ENCODE peak calls at places on chromosome 6, in six cellular contexts. I is GM23338; B is GM12864; Y is HFFc6; U is CD8-positive, alpha-beta T cell; A is HepG2. G is an unnamed sample.

GRCh38 chr6:137283940-137284910 is 65.0 kb upstream of the IFNGR1 start:
- DNase-seq in I (no peak), A (peak), U (no peak), B (peak), Y (no peak), G (no peak)

GRCh38 chr6:87151471-87151785 is 3.9 kb upstream of the ZNF292 start:
- DNase-seq in I (no peak), A (no peak), B (no peak), Y (no peak), U (no peak), G (no peak)

GRCh38 chr6:113450061-113450465 is 407.1 kb upstream of the MARCKS start:
- DNase-seq in U (no peak), Y (no peak), B (no peak), I (no peak), A (peak), G (no peak)

GRCh38 chr6:32369678-32370077 is 2.0 kb downstream of the TSBP1 start:
- DNase-seq in A (no peak), Y (peak), I (no peak), B (no peak), U (no peak), G (no peak)

GRCh38 chr6:167549187-167549586 is 224.3 kb downstream of the TTLL2 start:
- DNase-seq in A (no peak), I (no peak), B (no peak), Y (no peak), U (no peak), G (no peak)

GRCh38 chr6:38233161-38233791 is 406.5 kb downstream of the BTBD9 start:
- DNase-seq in U (no peak), I (no peak), Y (peak), A (no peak), B (no peak), G (no peak)

GRCh38 chr6:111788779-111789276 is 84.4 kb downstream of the FYN start:
- DNase-seq in U (no peak), I (no peak), A (peak), B (no peak), Y (no peak), G (no peak)

GRCh38 chr6:5471044-5471443 is 209.7 kb downstream of the FARS2 start:
- DNase-seq in U (peak), A (peak), B (peak), Y (peak), I (peak), G (no peak)

GRCh38 chr6:87237804-87238203 is 82.4 kb downstream of the ZNF292 start:
- DNase-seq in Y (peak), B (no peak), U (no peak), A (peak), I (peak), G (no peak)

DNA sequence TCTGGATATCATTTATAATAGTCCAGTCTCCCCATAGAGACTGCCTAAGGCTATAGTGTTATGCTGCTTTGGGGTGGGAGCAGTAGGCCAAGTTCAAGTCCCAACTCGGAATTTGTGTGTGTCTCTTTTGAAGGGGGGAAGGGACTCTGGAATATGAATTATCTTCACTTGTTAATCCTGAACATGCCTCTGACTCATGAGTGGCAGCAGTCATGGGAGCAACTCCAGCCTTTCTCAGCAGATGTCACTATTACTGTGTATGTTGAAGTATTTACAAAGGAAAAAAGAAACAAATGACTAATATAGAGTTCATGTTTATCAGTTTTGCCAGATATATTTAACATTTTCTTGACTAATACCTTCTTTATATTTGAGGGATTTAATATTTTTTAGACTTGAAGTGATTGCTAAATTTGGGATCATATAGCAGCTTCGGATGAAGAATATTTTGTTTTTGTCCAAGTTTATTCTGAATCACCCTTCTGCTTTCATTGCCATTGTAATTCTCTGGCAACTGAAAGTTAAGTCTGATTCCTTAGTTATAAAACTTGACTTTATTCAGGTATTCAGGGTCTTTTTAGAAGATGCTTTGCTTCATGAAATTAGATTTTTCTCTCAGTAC is 23.4 kb downstream of the FAM217A start:
- DNase-seq in Y (peak), U (no peak), B (no peak), A (peak), I (no peak), G (no peak)
- TF ChIP-seq CTCF in Y (peak), U (no peak), B (no peak), A (peak), I (no peak), G (peak)

GRCh38 chr6:44110966-44111365 is 16.3 kb downstream of the MRPL14 start:
- DNase-seq in B (no peak), A (no peak), U (no peak), I (no peak), Y (no peak), G (no peak)

GRCh38 chr6:44115866-44116265 is 11.4 kb downstream of the MRPL14 start:
- DNase-seq in I (no peak), Y (peak), A (no peak), B (no peak), U (no peak), G (no peak)

GRCh38 chr6:44110005-44110681 is 17.1 kb downstream of the MRPL14 start:
- DNase-seq in B (no peak), A (no peak), I (no peak), U (no peak), Y (no peak), G (no peak)

GRCh38 chr6:44111434-44112417 is 15.5 kb downstream of the MRPL14 start:
- DNase-seq in U (no peak), B (no peak), Y (no peak), A (peak), I (no peak), G (no peak)

DNA sequence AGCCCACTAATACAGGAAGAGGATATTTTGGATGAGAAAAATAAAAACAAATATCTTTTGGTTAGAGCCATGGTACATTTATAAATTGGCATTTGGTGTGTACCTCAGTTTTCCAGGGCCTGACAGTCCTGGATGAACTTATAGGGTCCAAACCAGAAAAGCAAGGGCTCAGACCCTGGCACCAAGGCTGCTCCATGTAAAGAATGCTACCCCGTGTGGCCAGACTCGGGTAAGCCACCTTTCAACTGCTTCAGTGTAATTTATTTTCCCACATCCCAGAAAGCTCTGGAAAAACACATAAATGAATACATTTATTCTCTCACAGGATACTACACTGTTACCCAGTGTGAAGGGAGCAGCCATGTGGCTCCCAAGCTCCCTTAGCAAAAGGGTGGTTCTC is 13.9 kb downstream of the MRPL14 start:
- DNase-seq in Y (no peak), B (no peak), I (peak), U (no peak), A (no peak), G (no peak)
- TF ChIP-seq CTCF in Y (peak), B (peak), I (peak), U (no peak), A (peak), G (peak)

GRCh38 chr6:146545608-146546007 is 2.0 kb downstream of the RAB32 start:
- DNase-seq in U (no peak), Y (peak), A (no peak), B (no peak), I (no peak), G (no peak)

GRCh38 chr6:146542881-146543210 is 787 bp upstream of the RAB32 start:
- DNase-seq in U (no peak), A (no peak), I (no peak), Y (no peak), B (no peak), G (no peak)

GRCh38 chr6:146544783-146545182 is 1.1 kb downstream of the RAB32 start:
- DNase-seq in A (no peak), U (no peak), B (no peak), Y (no peak), I (no peak), G (no peak)

GRCh38 chr6:146543940-146544661 is 468 bp downstream of the RAB32 start:
- DNase-seq in B (no peak), I (peak), U (no peak), Y (peak), A (peak), G (peak)

DNA sequence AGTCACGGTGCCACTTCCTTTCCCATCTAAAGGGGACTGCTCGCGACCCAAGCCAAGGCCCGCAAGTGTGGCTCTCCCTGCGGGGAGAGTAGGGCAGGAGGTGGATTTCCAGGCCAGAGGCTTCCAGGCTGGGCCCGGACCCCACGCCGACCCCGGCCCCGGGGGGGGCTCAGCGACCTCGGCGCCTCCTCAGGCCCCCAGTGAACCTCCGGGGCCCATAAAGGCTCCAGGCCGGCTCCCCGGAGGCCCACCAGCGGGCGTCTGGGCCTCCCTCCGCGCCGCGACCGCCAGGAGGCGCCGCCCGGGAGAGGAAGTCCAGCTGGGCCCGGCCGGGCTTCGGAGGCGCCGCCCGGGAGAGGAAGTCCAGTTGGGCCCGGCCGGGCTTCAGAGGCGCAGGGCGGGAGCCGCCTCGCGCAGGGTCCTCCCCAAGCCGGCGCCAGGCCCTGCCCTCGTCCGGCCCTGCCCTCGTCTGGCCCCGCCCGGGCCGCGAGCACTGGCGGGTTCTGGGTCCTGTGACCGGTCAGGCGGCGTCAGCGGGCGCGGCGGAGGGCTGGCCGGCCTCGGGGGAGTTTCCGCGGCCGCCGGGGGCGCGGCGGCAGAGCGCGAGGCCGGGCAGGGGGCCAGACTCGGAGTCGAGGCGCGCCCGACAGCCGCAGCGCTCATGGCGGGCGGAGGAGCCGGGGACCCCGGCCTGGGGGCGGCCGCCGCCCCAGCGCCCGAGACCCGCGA is at the start of gene RAB32:
- DNase-seq in U (no peak), B (no peak), Y (peak), A (peak), I (peak), G (peak)
- TF ChIP-seq CTCF in U (no peak), B (no peak), Y (peak), A (peak), I (peak), G (peak)

DNA sequence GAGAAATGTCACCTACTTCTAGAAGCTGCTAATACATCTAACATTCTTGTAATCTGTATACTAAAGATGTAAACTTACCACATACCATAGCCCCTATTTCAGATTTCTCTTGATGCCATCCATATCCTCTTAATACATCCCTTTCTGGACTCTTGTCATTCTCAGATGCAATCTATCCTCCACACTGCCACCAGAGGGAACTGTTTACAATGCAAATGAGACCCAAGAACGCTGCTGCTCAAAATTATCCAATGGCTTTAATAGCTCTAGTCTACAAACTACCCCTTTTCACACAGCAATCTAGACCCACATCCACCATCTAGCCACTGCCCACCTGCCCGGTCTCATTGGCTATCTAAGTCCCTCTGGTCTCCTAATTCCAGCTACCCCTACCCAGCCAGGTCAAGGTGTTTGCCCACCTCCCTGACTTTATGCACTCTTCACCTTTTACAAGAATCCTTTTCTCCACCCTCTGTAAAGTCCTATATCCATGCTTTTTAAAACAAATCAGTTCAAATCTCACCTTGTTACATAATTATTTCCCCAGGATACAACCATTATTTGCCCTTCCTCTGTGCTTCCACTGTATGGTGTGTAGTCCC is 14.8 kb downstream of the FAXC start:
- DNase-seq in Y (peak), U (no peak), B (peak), A (peak), I (peak), G (no peak)
- TF ChIP-seq CTCF in Y (peak), U (peak), B (peak), A (peak), I (peak), G (peak)

GRCh38 chr6:34226731-34227586 is 9.7 kb upstream of the HMGA1 start:
- DNase-seq in I (peak), B (no peak), A (peak), U (no peak), Y (no peak), G (no peak)
- TF ChIP-seq CTCF in I (peak), B (peak), A (peak), U (no peak), Y (peak), G (no peak)

GRCh38 chr6:55621244-55621643 is 42.3 kb upstream of the HMGCLL1 start:
- DNase-seq in Y (no peak), A (no peak), U (no peak), B (no peak), I (no peak), G (no peak)

GRCh38 chr6:55621993-55622392 is 43.0 kb upstream of the HMGCLL1 start:
- DNase-seq in Y (no peak), I (no peak), B (no peak), U (no peak), A (no peak), G (no peak)

GRCh38 chr6:55617272-55617671 is 38.3 kb upstream of the HMGCLL1 start:
- DNase-seq in Y (peak), I (peak), A (peak), U (no peak), B (no peak), G (no peak)
- TF ChIP-seq CTCF in Y (peak), I (peak), A (peak), U (no peak), B (peak), G (peak)

G was measured in type B pancreatic cell.